ENCODE peak calls at places on chromosomes 1 and 21, in eight cellular contexts. S is neural crest cell, L is GM23248, X is bronchial epithelial cell, A is chondrocyte, R is A172, D is endothelial cell, C is iPS DF 6.9. M is an unnamed sample.

GRCh38 chr21:26776320-26777021 is 68.7 kb downstream of the ADAMTS1 start:
- DNase-seq in D (no peak), A (no peak), R (peak), C (no peak), X (peak), L (peak), S (no peak), M (no peak)

GRCh38 chr1:108141604-108142003 is 58.5 kb downstream of the SLC25A24 start:
- DNase-seq in L (peak), D (no peak), S (no peak), R (no peak), C (no peak), A (no peak), X (peak), M (no peak)

GRCh38 chr21:42537106-42537742 is 23.6 kb downstream of the SLC37A1 start:
- DNase-seq in X (no peak), L (peak), S (no peak), D (no peak), R (no peak), A (no peak), C (no peak), M (no peak)

GRCh38 chr1:17798011-17798410 is 42.9 kb downstream of the ACTL8 start:
- DNase-seq in S (no peak), C (no peak), L (no peak), X (no peak), R (no peak), A (no peak), D (no peak), M (no peak)

GRCh38 chr1:115373305-115373704 is 35.3 kb upstream of the NGF start:
- DNase-seq in S (no peak), D (no peak), R (peak), A (no peak), X (peak), L (peak), C (no peak), M (no peak)

GRCh38 chr1:91523462-91523861 is 22.8 kb downstream of the CDC7 start:
- DNase-seq in D (no peak), S (no peak), L (peak), C (no peak), A (no peak), R (no peak), X (no peak), M (no peak)

GRCh38 chr1:54028306-54029251 is 10.6 kb upstream of the LDLRAD1 start:
- DNase-seq in R (no peak), A (no peak), X (no peak), D (no peak), L (no peak), C (no peak), S (no peak), M (no peak)

GRCh38 chr1:3523980-3524379 is 69.5 kb downstream of the ARHGEF16 start:
- DNase-seq in L (no peak), D (no peak), C (no peak), S (no peak), X (no peak), R (no peak), A (no peak), M (no peak)

GRCh38 chr1:204979891-204980649 is 62.9 kb upstream of the CNTN2 start:
- DNase-seq in R (no peak), D (no peak), A (no peak), X (no peak), S (no peak), C (no peak), L (no peak), M (no peak)

GRCh38 chr1:234970731-234971476 is 157.7 kb downstream of the TOMM20 start:
- DNase-seq in L (peak), A (no peak), R (peak), S (no peak), C (no peak), D (no peak), X (peak), M (no peak)

GRCh38 chr1:115495603-115496002 is 146.2 kb upstream of the VANGL1 start:
- DNase-seq in C (no peak), X (peak), R (peak), L (peak), S (no peak), D (no peak), A (no peak), M (no peak)

GRCh38 chr21:46038871-46039397 is 57.4 kb downstream of the COL6A1 start:
- DNase-seq in A (peak), X (no peak), C (no peak), L (peak), D (no peak), R (peak), S (no peak), M (no peak)

GRCh38 chr21:31727181-31727580 is 4.7 kb downstream of the SCAF4 start:
- DNase-seq in S (no peak), R (no peak), A (no peak), D (no peak), X (no peak), C (no peak), L (no peak), M (no peak)

GRCh38 chr1:220326578-220326977 is 54.3 kb upstream of the RAB3GAP2 start:
- DNase-seq in D (no peak), S (no peak), R (peak), X (peak), C (no peak), A (no peak), L (peak), M (no peak)

GRCh38 chr1:156033011-156033410 is 12.3 kb upstream of the SSR2 start:
- DNase-seq in A (no peak), R (no peak), D (no peak), S (no peak), C (no peak), X (no peak), L (peak), M (no peak)

GRCh38 chr1:214002472-214002871 is 14.7 kb downstream of the PROX1 start:
- DNase-seq in X (peak), C (no peak), R (peak), D (no peak), L (peak), S (no peak), A (no peak), M (no peak)

GRCh38 chr1:214234635-214235025 is 46.3 kb upstream of the SMYD2 start:
- DNase-seq in C (no peak), L (peak), A (no peak), R (no peak), D (no peak), X (peak), S (no peak), M (no peak)

GRCh38 chr1:118949317-118949716 is 38.8 kb downstream of the TBX15 start:
- DNase-seq in A (no peak), L (peak), S (no peak), R (peak), C (no peak), X (no peak), D (no peak), M (no peak)

GRCh38 chr1:170776777-170777176 is 112.8 kb downstream of the PRRX1 start:
- DNase-seq in A (no peak), L (no peak), C (no peak), D (no peak), R (no peak), X (no peak), S (no peak), M (no peak)

GRCh38 chr1:174720618-174721017 is 272.9 kb downstream of the GPR52 start:
- DNase-seq in S (no peak), A (no peak), C (no peak), X (no peak), D (no peak), L (no peak), R (no peak), M (no peak)

GRCh38 chr1:246106342-246106763 is 400.7 kb downstream of the SMYD3 start:
- DNase-seq in D (no peak), C (no peak), X (no peak), L (no peak), R (peak), A (no peak), S (no peak), M (no peak)

GRCh38 chr21:36723371-36723881 is 24.5 kb downstream of the SIM2 start:
- DNase-seq in C (no peak), D (no peak), S (no peak), R (no peak), A (no peak), L (no peak), X (no peak), M (no peak)

GRCh38 chr1:173347276-173347675 is 129.9 kb upstream of the PRDX6 start:
- DNase-seq in D (no peak), X (no peak), L (no peak), R (no peak), C (no peak), S (no peak), A (no peak), M (no peak)

M was measured in RWPE2.